ENCODE peak calls at places on chromosome 2, in eight cellular contexts. One of them, this sample, is unnamed.

GRCh38 chr2:25301453-25302352 is 40.0 kb downstream of the DNMT3A start:
- DNase-seq in nephron progenitor cell: no peak
- DNase-seq in WTC11: no peak
- DNase-seq in choroid plexus epithelial cell: peak; percentile 64
- DNase-seq in neural progenitor cell: no peak
- DNase-seq in astrocyte of the spinal cord: peak; percentile 85
- DNase-seq in body of pancreas: no peak
- DNase-seq in HL-60: peak; percentile 81
- DNase-seq in this sample: no peak

GRCh38 chr2:70123051-70123828 is 36.0 kb downstream of the PCBP1 start:
- DNase-seq in nephron progenitor cell: peak; percentile 70
- DNase-seq in WTC11: peak; percentile 86
- DNase-seq in choroid plexus epithelial cell: peak; percentile 77
- DNase-seq in neural progenitor cell: peak; percentile 90
- DNase-seq in astrocyte of the spinal cord: peak; percentile 55
- DNase-seq in body of pancreas: peak; percentile 71
- DNase-seq in HL-60: no peak
- DNase-seq in this sample: no peak

GRCh38 chr2:113283704-113284284 is 5.1 kb upstream of the PAX8 start:
- DNase-seq in nephron progenitor cell: no peak
- DNase-seq in WTC11: peak; percentile 22
- DNase-seq in choroid plexus epithelial cell: peak; percentile 89
- DNase-seq in neural progenitor cell: no peak
- DNase-seq in astrocyte of the spinal cord: peak; percentile 96
- DNase-seq in body of pancreas: peak; percentile 72
- DNase-seq in HL-60: no peak
- DNase-seq in this sample: no peak

GRCh38 chr2:159867557-159868330 is 69.7 kb upstream of the CD302 start:
- DNase-seq in nephron progenitor cell: no peak
- DNase-seq in WTC11: no peak
- DNase-seq in choroid plexus epithelial cell: no peak
- DNase-seq in neural progenitor cell: peak; percentile 35
- DNase-seq in astrocyte of the spinal cord: no peak
- DNase-seq in body of pancreas: no peak
- DNase-seq in HL-60: no peak
- DNase-seq in this sample: no peak

GRCh38 chr2:47893771-47894170 is 12.5 kb downstream of the FBXO11 start:
- DNase-seq in nephron progenitor cell: no peak
- DNase-seq in WTC11: no peak
- DNase-seq in choroid plexus epithelial cell: no peak
- DNase-seq in neural progenitor cell: no peak
- DNase-seq in astrocyte of the spinal cord: no peak
- DNase-seq in body of pancreas: no peak
- DNase-seq in HL-60: no peak
- DNase-seq in this sample: no peak

GRCh38 chr2:192218970-192219369 is 24.2 kb upstream of the TMEFF2 start:
- DNase-seq in nephron progenitor cell: no peak
- DNase-seq in WTC11: no peak
- DNase-seq in choroid plexus epithelial cell: no peak
- DNase-seq in neural progenitor cell: no peak
- DNase-seq in astrocyte of the spinal cord: no peak
- DNase-seq in body of pancreas: no peak
- DNase-seq in HL-60: no peak
- DNase-seq in this sample: no peak

GRCh38 chr2:28635251-28635650 is 116.4 kb upstream of the PPP1CB start:
- DNase-seq in nephron progenitor cell: no peak
- DNase-seq in WTC11: no peak
- DNase-seq in choroid plexus epithelial cell: peak; percentile 91
- DNase-seq in neural progenitor cell: no peak
- DNase-seq in astrocyte of the spinal cord: peak; percentile 81
- DNase-seq in body of pancreas: no peak
- DNase-seq in HL-60: no peak
- DNase-seq in this sample: no peak

GRCh38 chr2:233831011-233831721 is 23.2 kb downstream of the HJURP start:
- DNase-seq in nephron progenitor cell: no peak
- DNase-seq in WTC11: no peak
- DNase-seq in choroid plexus epithelial cell: no peak
- DNase-seq in neural progenitor cell: no peak
- DNase-seq in astrocyte of the spinal cord: no peak
- DNase-seq in body of pancreas: no peak
- DNase-seq in HL-60: no peak
- DNase-seq in this sample: no peak

GRCh38 chr2:37365669-37366068 is 21.2 kb downstream of the QPCT start:
- DNase-seq in nephron progenitor cell: no peak
- DNase-seq in WTC11: no peak
- DNase-seq in choroid plexus epithelial cell: no peak
- DNase-seq in neural progenitor cell: no peak
- DNase-seq in astrocyte of the spinal cord: no peak
- DNase-seq in body of pancreas: no peak
- DNase-seq in HL-60: no peak
- DNase-seq in this sample: no peak

GRCh38 chr2:240638517-240639160 is 13.4 kb downstream of the GPR35 start:
- DNase-seq in nephron progenitor cell: no peak
- DNase-seq in WTC11: no peak
- DNase-seq in choroid plexus epithelial cell: no peak
- DNase-seq in neural progenitor cell: no peak
- DNase-seq in astrocyte of the spinal cord: no peak
- DNase-seq in body of pancreas: no peak
- DNase-seq in HL-60: no peak
- DNase-seq in this sample: no peak

GRCh38 chr2:28326469-28326805 is 66.2 kb upstream of the FOSL2 start:
- DNase-seq in nephron progenitor cell: no peak
- DNase-seq in WTC11: no peak
- DNase-seq in choroid plexus epithelial cell: no peak
- DNase-seq in neural progenitor cell: no peak
- DNase-seq in astrocyte of the spinal cord: no peak
- DNase-seq in body of pancreas: no peak
- DNase-seq in HL-60: no peak
- DNase-seq in this sample: no peak

GRCh38 chr2:109447251-109447661 is 166.5 kb downstream of the SEPTIN10 start:
- DNase-seq in nephron progenitor cell: no peak
- DNase-seq in WTC11: no peak
- DNase-seq in choroid plexus epithelial cell: peak; percentile 95
- DNase-seq in neural progenitor cell: peak; percentile 16
- DNase-seq in astrocyte of the spinal cord: peak; percentile 98
- DNase-seq in body of pancreas: no peak
- DNase-seq in HL-60: no peak
- DNase-seq in this sample: peak; percentile 44

GRCh38 chr2:189129971-189130370 is 49.6 kb downstream of the COL5A2 start:
- DNase-seq in nephron progenitor cell: no peak
- DNase-seq in WTC11: no peak
- DNase-seq in choroid plexus epithelial cell: peak; percentile 92
- DNase-seq in neural progenitor cell: no peak
- DNase-seq in astrocyte of the spinal cord: peak; percentile 93
- DNase-seq in body of pancreas: no peak
- DNase-seq in HL-60: no peak
- DNase-seq in this sample: no peak

GRCh38 chr2:127674241-127675209 is 805 bp downstream of the LIMS2 start:
- DNase-seq in nephron progenitor cell: peak; percentile 62
- DNase-seq in WTC11: no peak
- DNase-seq in choroid plexus epithelial cell: no peak
- DNase-seq in neural progenitor cell: peak; percentile 49
- DNase-seq in astrocyte of the spinal cord: no peak
- DNase-seq in body of pancreas: no peak
- DNase-seq in HL-60: no peak
- DNase-seq in this sample: peak; percentile 32

GRCh38 chr2:195622966-195623365 is 34.1 kb upstream of the SLC39A10 start:
- DNase-seq in nephron progenitor cell: no peak
- DNase-seq in WTC11: no peak
- DNase-seq in choroid plexus epithelial cell: no peak
- DNase-seq in neural progenitor cell: no peak
- DNase-seq in astrocyte of the spinal cord: no peak
- DNase-seq in body of pancreas: no peak
- DNase-seq in HL-60: no peak
- DNase-seq in this sample: no peak

GRCh38 chr2:221467610-221468009 is 104.5 kb downstream of the EPHA4 start:
- DNase-seq in nephron progenitor cell: no peak
- DNase-seq in WTC11: no peak
- DNase-seq in choroid plexus epithelial cell: peak; percentile 31
- DNase-seq in neural progenitor cell: no peak
- DNase-seq in astrocyte of the spinal cord: peak; percentile 64
- DNase-seq in body of pancreas: no peak
- DNase-seq in HL-60: no peak
- DNase-seq in this sample: no peak

GRCh38 chr2:38266382-38267051 is 110.6 kb downstream of the ATL2 start:
- DNase-seq in nephron progenitor cell: no peak
- DNase-seq in WTC11: no peak
- DNase-seq in choroid plexus epithelial cell: no peak
- DNase-seq in neural progenitor cell: no peak
- DNase-seq in astrocyte of the spinal cord: no peak
- DNase-seq in body of pancreas: no peak
- DNase-seq in HL-60: peak; percentile 60
- DNase-seq in this sample: no peak

GRCh38 chr2:226953206-226953605 is 117.4 kb downstream of the RHBDD1 start:
- DNase-seq in nephron progenitor cell: no peak
- DNase-seq in WTC11: no peak
- DNase-seq in choroid plexus epithelial cell: no peak
- DNase-seq in neural progenitor cell: no peak
- DNase-seq in astrocyte of the spinal cord: no peak
- DNase-seq in body of pancreas: no peak
- DNase-seq in HL-60: no peak
- DNase-seq in this sample: no peak

GRCh38 chr2:30382995-30383394 is 64.1 kb upstream of the LCLAT1 start:
- DNase-seq in nephron progenitor cell: no peak
- DNase-seq in WTC11: no peak
- DNase-seq in choroid plexus epithelial cell: no peak
- DNase-seq in neural progenitor cell: no peak
- DNase-seq in astrocyte of the spinal cord: no peak
- DNase-seq in body of pancreas: no peak
- DNase-seq in HL-60: no peak
- DNase-seq in this sample: no peak

GRCh38 chr2:167215595-167215994 is 327.3 kb downstream of the XIRP2 start:
- DNase-seq in nephron progenitor cell: no peak
- DNase-seq in WTC11: peak; percentile 23
- DNase-seq in choroid plexus epithelial cell: no peak
- DNase-seq in neural progenitor cell: no peak
- DNase-seq in astrocyte of the spinal cord: no peak
- DNase-seq in body of pancreas: peak; percentile 94
- DNase-seq in HL-60: no peak
- DNase-seq in this sample: no peak

GRCh38 chr2:105139556-105140236 is 101.8 kb downstream of the MRPS9 start:
- DNase-seq in nephron progenitor cell: no peak
- DNase-seq in WTC11: no peak
- DNase-seq in choroid plexus epithelial cell: peak; percentile 18
- DNase-seq in neural progenitor cell: no peak
- DNase-seq in astrocyte of the spinal cord: peak; percentile 5
- DNase-seq in body of pancreas: no peak
- DNase-seq in HL-60: no peak
- DNase-seq in this sample: no peak

GRCh38 chr2:73291461-73292315 is 1.7 kb downstream of the EGR4 start:
- DNase-seq in nephron progenitor cell: peak; percentile 51
- DNase-seq in WTC11: peak; percentile 70
- DNase-seq in choroid plexus epithelial cell: no peak
- DNase-seq in neural progenitor cell: peak; percentile 79
- DNase-seq in astrocyte of the spinal cord: no peak
- DNase-seq in body of pancreas: no peak
- DNase-seq in HL-60: peak; percentile 20
- DNase-seq in this sample: peak; percentile 53

GRCh38 chr2:51103205-51103604 is 71.3 kb upstream of the NRXN1 start:
- DNase-seq in nephron progenitor cell: peak; percentile 72
- DNase-seq in WTC11: peak; percentile 56
- DNase-seq in choroid plexus epithelial cell: peak; percentile 52
- DNase-seq in neural progenitor cell: peak; percentile 77
- DNase-seq in astrocyte of the spinal cord: peak; percentile 23
- DNase-seq in body of pancreas: no peak
- DNase-seq in HL-60: no peak
- DNase-seq in this sample: no peak
- TF ChIP-seq CTCF in nephron progenitor cell: no peak
- TF ChIP-seq CTCF in WTC11: no peak
- TF ChIP-seq CTCF in choroid plexus epithelial cell: no peak
- TF ChIP-seq CTCF in neural progenitor cell: peak; percentile 23
- TF ChIP-seq CTCF in astrocyte of the spinal cord: no peak
- TF ChIP-seq CTCF in body of pancreas: no peak
- TF ChIP-seq CTCF in HL-60: no peak
- TF ChIP-seq CTCF in this sample: no peak

GRCh38 chr2:138026116-138026855 is 62.0 kb downstream of the HNMT start:
- DNase-seq in nephron progenitor cell: no peak
- DNase-seq in WTC11: no peak
- DNase-seq in choroid plexus epithelial cell: no peak
- DNase-seq in neural progenitor cell: no peak
- DNase-seq in astrocyte of the spinal cord: no peak
- DNase-seq in body of pancreas: no peak
- DNase-seq in HL-60: no peak
- DNase-seq in this sample: no peak
- TF ChIP-seq CTCF in nephron progenitor cell: no peak
- TF ChIP-seq CTCF in WTC11: no peak
- TF ChIP-seq CTCF in choroid plexus epithelial cell: no peak
- TF ChIP-seq CTCF in neural progenitor cell: no peak
- TF ChIP-seq CTCF in astrocyte of the spinal cord: no peak
- TF ChIP-seq CTCF in body of pancreas: no peak
- TF ChIP-seq CTCF in HL-60: no peak
- TF ChIP-seq CTCF in this sample: no peak

DNA sequence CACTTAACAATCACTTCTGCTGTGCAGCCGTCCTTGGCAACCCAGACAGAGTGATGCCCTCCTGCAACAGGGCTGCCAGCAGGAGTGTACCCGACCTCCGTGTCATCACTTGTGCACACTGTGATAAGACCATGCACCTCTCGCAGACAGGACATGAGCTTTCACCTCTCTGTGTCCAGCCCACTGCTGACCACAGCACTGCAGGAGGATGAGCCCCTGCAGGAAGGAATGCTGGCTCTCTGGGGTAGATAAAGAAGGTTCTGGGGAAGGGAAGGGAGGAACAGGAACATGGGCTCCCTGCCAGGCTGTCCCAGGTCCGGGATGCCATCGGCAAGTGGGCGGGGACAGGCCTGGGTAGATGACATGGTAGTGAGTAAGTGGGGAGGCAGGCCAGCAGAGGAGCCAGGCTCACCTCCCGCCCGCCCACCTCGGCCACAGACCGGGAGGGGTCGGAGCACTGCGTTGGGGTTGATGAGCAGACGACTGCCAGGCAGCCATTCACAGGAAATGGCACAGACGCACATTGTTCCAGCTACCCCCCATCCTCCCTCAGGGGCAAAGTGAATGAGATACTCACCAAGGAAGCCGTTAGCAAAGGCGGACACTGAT is 18.6 kb upstream of the COL6A3 start:
- DNase-seq in nephron progenitor cell: no peak
- DNase-seq in WTC11: no peak
- DNase-seq in choroid plexus epithelial cell: peak; percentile 58
- DNase-seq in neural progenitor cell: no peak
- DNase-seq in astrocyte of the spinal cord: peak; percentile 95
- DNase-seq in body of pancreas: no peak
- DNase-seq in HL-60: no peak
- DNase-seq in this sample: no peak
- TF ChIP-seq CTCF in nephron progenitor cell: no peak
- TF ChIP-seq CTCF in WTC11: no peak
- TF ChIP-seq CTCF in choroid plexus epithelial cell: peak; percentile 64
- TF ChIP-seq CTCF in neural progenitor cell: no peak
- TF ChIP-seq CTCF in astrocyte of the spinal cord: peak; percentile 26
- TF ChIP-seq CTCF in body of pancreas: no peak
- TF ChIP-seq CTCF in HL-60: no peak
- TF ChIP-seq CTCF in this sample: no peak

GRCh38 chr2:68272246-68272987 is 20.1 kb upstream of the PPP3R1 start:
- DNase-seq in nephron progenitor cell: no peak
- DNase-seq in WTC11: no peak
- DNase-seq in choroid plexus epithelial cell: no peak
- DNase-seq in neural progenitor cell: no peak
- DNase-seq in astrocyte of the spinal cord: no peak
- DNase-seq in body of pancreas: no peak
- DNase-seq in HL-60: peak; percentile 33
- DNase-seq in this sample: no peak

GRCh38 chr2:68263632-68264031 is 11.3 kb upstream of the PPP3R1 start:
- DNase-seq in nephron progenitor cell: no peak
- DNase-seq in WTC11: no peak
- DNase-seq in choroid plexus epithelial cell: no peak
- DNase-seq in neural progenitor cell: no peak
- DNase-seq in astrocyte of the spinal cord: no peak
- DNase-seq in body of pancreas: no peak
- DNase-seq in HL-60: no peak
- DNase-seq in this sample: no peak

GRCh38 chr2:68266655-68267054 is 14.3 kb upstream of the PPP3R1 start:
- DNase-seq in nephron progenitor cell: no peak
- DNase-seq in WTC11: no peak
- DNase-seq in choroid plexus epithelial cell: no peak
- DNase-seq in neural progenitor cell: no peak
- DNase-seq in astrocyte of the spinal cord: no peak
- DNase-seq in body of pancreas: no peak
- DNase-seq in HL-60: no peak
- DNase-seq in this sample: no peak
- TF ChIP-seq CTCF in nephron progenitor cell: no peak
- TF ChIP-seq CTCF in WTC11: no peak
- TF ChIP-seq CTCF in choroid plexus epithelial cell: no peak
- TF ChIP-seq CTCF in neural progenitor cell: no peak
- TF ChIP-seq CTCF in astrocyte of the spinal cord: no peak
- TF ChIP-seq CTCF in body of pancreas: no peak
- TF ChIP-seq CTCF in HL-60: no peak
- TF ChIP-seq CTCF in this sample: no peak

This sample was measured in D721Med.